ENCODE peak calls at places on chromosomes 1 and 21, in six cellular contexts. One of them, this sample, is unnamed.
A peak's percentile ranks its signal among the peaks of the same experiment; 100 is the strongest.

GRCh38 chr1:116472431-116472961 is 98.3 kb downstream of the CD58 start:
- DNase-seq in heart left ventricle: no peak
- DNase-seq in heart right ventricle: no peak
- DNase-seq in fibroblast of villous mesenchyme: no peak
- DNase-seq in Peyer's patch: no peak
- DNase-seq in tibial nerve: no peak
- DNase-seq in this sample: no peak

GRCh38 chr1:44515416-44515815 is 110.4 kb downstream of the RNF220 start:
- DNase-seq in tibial nerve: no peak
- DNase-seq in heart right ventricle: no peak
- DNase-seq in heart left ventricle: no peak
- DNase-seq in Peyer's patch: no peak
- DNase-seq in fibroblast of villous mesenchyme: no peak
- DNase-seq in this sample: no peak

GRCh38 chr1:44284184-44284583 is 70.9 kb downstream of the ERI3 start:
- DNase-seq in heart left ventricle: no peak
- DNase-seq in fibroblast of villous mesenchyme: no peak
- DNase-seq in tibial nerve: no peak
- DNase-seq in Peyer's patch: no peak
- DNase-seq in heart right ventricle: no peak
- DNase-seq in this sample: no peak

GRCh38 chr1:51627672-51628071 is 10.8 kb downstream of the OSBPL9 start:
- DNase-seq in heart left ventricle: no peak
- DNase-seq in Peyer's patch: no peak
- DNase-seq in tibial nerve: no peak
- DNase-seq in heart right ventricle: no peak
- DNase-seq in fibroblast of villous mesenchyme: peak; percentile 67
- DNase-seq in this sample: peak; percentile 55

GRCh38 chr1:113975211-113975895 is 3.9 kb upstream of the OLFML3 start:
- DNase-seq in heart right ventricle: no peak
- DNase-seq in fibroblast of villous mesenchyme: no peak
- DNase-seq in heart left ventricle: no peak
- DNase-seq in tibial nerve: no peak
- DNase-seq in Peyer's patch: no peak
- DNase-seq in this sample: peak; percentile 92

GRCh38 chr1:14598498-14599172 is at the start of gene KAZN:
- DNase-seq in Peyer's patch: no peak
- DNase-seq in tibial nerve: no peak
- DNase-seq in heart right ventricle: no peak
- DNase-seq in heart left ventricle: no peak
- DNase-seq in fibroblast of villous mesenchyme: no peak
- DNase-seq in this sample: no peak

GRCh38 chr21:42037943-42038342 is 27.8 kb upstream of the ZBTB21 start:
- DNase-seq in Peyer's patch: peak; percentile 66
- DNase-seq in tibial nerve: no peak
- DNase-seq in heart right ventricle: no peak
- DNase-seq in fibroblast of villous mesenchyme: no peak
- DNase-seq in heart left ventricle: no peak
- DNase-seq in this sample: no peak

GRCh38 chr1:39805385-39805784 is 16.7 kb upstream of the BMP8B start:
- DNase-seq in heart left ventricle: no peak
- DNase-seq in Peyer's patch: no peak
- DNase-seq in heart right ventricle: no peak
- DNase-seq in fibroblast of villous mesenchyme: no peak
- DNase-seq in tibial nerve: no peak
- DNase-seq in this sample: no peak

GRCh38 chr1:201357636-201358348 is 19.7 kb downstream of the TNNT2 start:
- DNase-seq in Peyer's patch: peak; percentile 16
- DNase-seq in heart left ventricle: no peak
- DNase-seq in tibial nerve: no peak
- DNase-seq in fibroblast of villous mesenchyme: no peak
- DNase-seq in heart right ventricle: no peak
- DNase-seq in this sample: no peak

GRCh38 chr1:10823000-10823401 is 26.6 kb upstream of the CASZ1 start:
- DNase-seq in Peyer's patch: no peak
- DNase-seq in fibroblast of villous mesenchyme: no peak
- DNase-seq in tibial nerve: no peak
- DNase-seq in heart right ventricle: peak; percentile 50
- DNase-seq in heart left ventricle: peak; percentile 45
- DNase-seq in this sample: no peak

GRCh38 chr1:38123356-38123755 is 76.8 kb upstream of the POU3F1 start:
- DNase-seq in heart right ventricle: no peak
- DNase-seq in Peyer's patch: peak; percentile 7
- DNase-seq in heart left ventricle: no peak
- DNase-seq in tibial nerve: no peak
- DNase-seq in fibroblast of villous mesenchyme: no peak
- DNase-seq in this sample: peak; percentile 5

GRCh38 chr1:1959840-1960479 is 40.9 kb upstream of the TMEM52 start:
- DNase-seq in heart right ventricle: peak; percentile 84
- DNase-seq in tibial nerve: peak; percentile 48
- DNase-seq in Peyer's patch: peak; percentile 87
- DNase-seq in heart left ventricle: peak; percentile 84
- DNase-seq in fibroblast of villous mesenchyme: peak; percentile 69
- DNase-seq in this sample: peak; percentile 43

GRCh38 chr1:222064388-222065201 is 322.7 kb upstream of the DUSP10 start:
- DNase-seq in heart right ventricle: no peak
- DNase-seq in fibroblast of villous mesenchyme: peak; percentile 79
- DNase-seq in Peyer's patch: no peak
- DNase-seq in tibial nerve: no peak
- DNase-seq in heart left ventricle: no peak
- DNase-seq in this sample: peak; percentile 82

GRCh38 chr21:28482657-28483056 is 510.0 kb downstream of the LTN1 start:
- DNase-seq in heart left ventricle: no peak
- DNase-seq in Peyer's patch: no peak
- DNase-seq in heart right ventricle: no peak
- DNase-seq in fibroblast of villous mesenchyme: no peak
- DNase-seq in tibial nerve: no peak
- DNase-seq in this sample: no peak

GRCh38 chr1:217881607-217882332 is 250.6 kb downstream of the SPATA17 start:
- DNase-seq in Peyer's patch: no peak
- DNase-seq in heart left ventricle: no peak
- DNase-seq in heart right ventricle: no peak
- DNase-seq in tibial nerve: no peak
- DNase-seq in fibroblast of villous mesenchyme: no peak
- DNase-seq in this sample: peak; percentile 2

GRCh38 chr1:22291926-22292788 is 149.3 kb upstream of the WNT4 start:
- DNase-seq in tibial nerve: no peak
- DNase-seq in heart right ventricle: no peak
- DNase-seq in heart left ventricle: no peak
- DNase-seq in fibroblast of villous mesenchyme: no peak
- DNase-seq in Peyer's patch: no peak
- DNase-seq in this sample: no peak

GRCh38 chr1:47771766-47772165 is 225.4 kb downstream of the TRABD2B start:
- DNase-seq in heart left ventricle: no peak
- DNase-seq in Peyer's patch: peak; percentile 63
- DNase-seq in fibroblast of villous mesenchyme: peak; percentile 21
- DNase-seq in tibial nerve: no peak
- DNase-seq in heart right ventricle: no peak
- DNase-seq in this sample: no peak

GRCh38 chr1:214005716-214006115 is 17.9 kb downstream of the PROX1 start:
- DNase-seq in fibroblast of villous mesenchyme: no peak
- DNase-seq in Peyer's patch: no peak
- DNase-seq in tibial nerve: no peak
- DNase-seq in heart left ventricle: no peak
- DNase-seq in heart right ventricle: no peak
- DNase-seq in this sample: no peak

GRCh38 chr1:54571803-54572202 is 23.8 kb downstream of the ACOT11 start:
- DNase-seq in fibroblast of villous mesenchyme: no peak
- DNase-seq in heart right ventricle: no peak
- DNase-seq in tibial nerve: no peak
- DNase-seq in Peyer's patch: no peak
- DNase-seq in heart left ventricle: no peak
- DNase-seq in this sample: no peak

GRCh38 chr1:97277891-97278662 is 556.5 kb downstream of the PTBP2 start:
- DNase-seq in heart left ventricle: no peak
- DNase-seq in heart right ventricle: no peak
- DNase-seq in tibial nerve: no peak
- DNase-seq in Peyer's patch: no peak
- DNase-seq in fibroblast of villous mesenchyme: peak; percentile 54
- DNase-seq in this sample: peak; percentile 77

GRCh38 chr1:23951646-23952095 is 8.0 kb upstream of the PNRC2 start:
- DNase-seq in Peyer's patch: no peak
- DNase-seq in tibial nerve: no peak
- DNase-seq in heart right ventricle: no peak
- DNase-seq in heart left ventricle: no peak
- DNase-seq in fibroblast of villous mesenchyme: peak; percentile 89
- DNase-seq in this sample: peak; percentile 92

DNA sequence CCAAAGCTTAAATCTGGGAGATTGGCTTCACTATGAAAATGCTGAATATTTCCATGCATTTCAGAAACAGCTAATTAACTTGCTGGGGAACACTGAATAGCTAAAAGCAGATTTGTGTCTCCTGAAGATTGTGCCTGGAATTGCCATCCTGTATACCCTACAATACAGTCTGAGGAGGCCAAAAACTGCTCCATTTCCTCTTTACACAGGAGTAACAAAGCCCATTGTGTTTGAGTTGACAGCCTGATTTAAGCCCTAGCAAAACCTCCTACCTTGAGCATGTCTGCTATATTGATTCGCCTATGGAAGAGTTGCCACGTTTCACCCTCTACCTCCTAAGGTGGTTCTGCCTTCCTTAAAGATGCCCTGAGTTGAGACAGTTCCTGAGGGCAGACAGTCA is 1.5 kb upstream of the PIK3R3 start:
- DNase-seq in heart right ventricle: peak; percentile 22
- DNase-seq in fibroblast of villous mesenchyme: no peak
- DNase-seq in tibial nerve: no peak
- DNase-seq in Peyer's patch: no peak
- DNase-seq in heart left ventricle: no peak
- DNase-seq in this sample: no peak
- H3K4me3 ChIP-seq in heart right ventricle: no peak overlapping the region
- H3K4me3 ChIP-seq in fibroblast of villous mesenchyme: no peak overlapping the region
- H3K4me3 ChIP-seq in tibial nerve: no peak overlapping the region
- H3K4me3 ChIP-seq in Peyer's patch: no peak overlapping the region
- H3K4me3 ChIP-seq in heart left ventricle: peak overlapping the region; percentile 79
- H3K4me3 ChIP-seq in this sample: no peak overlapping the region

GRCh38 chr1:3022976-3023375 is 1.7 kb downstream of the ACTRT2 start:
- DNase-seq in tibial nerve: no peak
- DNase-seq in heart left ventricle: no peak
- DNase-seq in heart right ventricle: no peak
- DNase-seq in Peyer's patch: no peak
- DNase-seq in fibroblast of villous mesenchyme: no peak
- DNase-seq in this sample: no peak

GRCh38 chr1:3024588-3024987 is 3.3 kb downstream of the ACTRT2 start:
- DNase-seq in heart right ventricle: no peak
- DNase-seq in heart left ventricle: peak; percentile 10
- DNase-seq in fibroblast of villous mesenchyme: no peak
- DNase-seq in tibial nerve: no peak
- DNase-seq in Peyer's patch: no peak
- DNase-seq in this sample: no peak

GRCh38 chr1:3021801-3022401 is 634 bp downstream of the ACTRT2 start:
- DNase-seq in Peyer's patch: peak; percentile 41
- DNase-seq in tibial nerve: no peak
- DNase-seq in heart right ventricle: no peak
- DNase-seq in fibroblast of villous mesenchyme: no peak
- DNase-seq in heart left ventricle: no peak
- DNase-seq in this sample: no peak

GRCh38 chr1:3022511-3022973 is 1.3 kb downstream of the ACTRT2 start:
- DNase-seq in heart right ventricle: no peak
- DNase-seq in fibroblast of villous mesenchyme: no peak
- DNase-seq in tibial nerve: no peak
- DNase-seq in Peyer's patch: peak; percentile 29
- DNase-seq in heart left ventricle: no peak
- DNase-seq in this sample: no peak

DNA sequence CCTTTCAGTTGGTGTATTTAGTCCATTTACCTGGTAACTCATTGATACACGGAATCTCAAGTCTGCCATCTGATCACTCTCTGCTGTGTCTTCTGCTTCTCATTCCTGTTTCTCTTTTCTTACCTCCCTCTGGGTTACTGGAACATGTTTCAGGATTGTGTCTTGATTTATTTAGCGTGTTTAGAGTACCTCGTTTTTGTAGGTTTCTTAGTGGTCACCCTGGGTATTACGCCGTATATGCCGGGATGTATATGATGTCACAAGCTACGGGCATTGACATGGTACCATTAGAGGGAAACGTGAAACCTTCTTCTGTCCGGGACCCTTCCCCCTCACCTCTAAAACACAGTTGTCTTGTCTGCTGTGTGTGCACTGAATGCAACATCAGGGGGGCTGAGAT is 2.7 kb downstream of the ACTRT2 start:
- DNase-seq in heart left ventricle: no peak
- DNase-seq in heart right ventricle: no peak
- DNase-seq in fibroblast of villous mesenchyme: no peak
- DNase-seq in Peyer's patch: no peak
- DNase-seq in tibial nerve: no peak
- DNase-seq in this sample: no peak
- TF ChIP-seq CTCF in heart left ventricle: no peak
- TF ChIP-seq CTCF in heart right ventricle: no peak
- TF ChIP-seq CTCF in fibroblast of villous mesenchyme: no peak
- TF ChIP-seq CTCF in Peyer's patch: no peak
- TF ChIP-seq CTCF in tibial nerve: no peak
- TF ChIP-seq CTCF in this sample: no peak

DNA sequence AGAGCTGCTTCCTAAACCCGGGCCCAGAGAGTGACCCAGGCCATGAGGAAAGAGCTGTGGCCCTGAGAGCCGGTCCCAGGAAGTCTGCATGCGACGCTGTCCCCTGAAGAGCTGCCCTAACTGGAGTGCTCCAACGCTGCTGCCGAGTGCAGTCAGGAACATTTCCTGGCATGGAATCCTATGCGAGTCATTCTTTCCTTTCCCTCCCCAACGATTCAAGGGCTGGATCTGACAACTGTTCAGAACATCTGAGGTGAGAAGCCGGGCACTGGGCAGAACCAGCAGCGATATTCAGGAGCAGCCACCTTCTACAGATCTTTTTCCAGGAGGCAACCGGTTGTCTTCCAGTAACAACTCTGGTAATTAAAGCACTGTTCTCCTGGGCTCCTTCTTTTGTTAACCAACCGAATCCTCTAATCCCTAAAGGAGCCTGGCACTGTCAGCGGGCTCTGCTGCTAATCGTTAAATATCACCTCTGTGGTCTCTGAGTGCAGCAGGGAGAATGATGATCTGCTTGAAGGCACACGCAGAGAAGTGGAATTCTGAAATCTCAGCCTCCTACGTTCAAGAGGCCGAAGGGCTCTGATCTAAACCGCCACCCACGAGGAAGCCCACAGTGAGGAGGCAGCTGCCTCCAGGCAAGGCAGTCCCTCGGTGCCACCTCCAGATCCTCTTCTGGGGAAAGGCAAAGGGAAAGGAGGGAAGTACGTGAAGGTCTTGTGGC is 55.8 kb downstream of the SLC45A1 start:
- DNase-seq in heart left ventricle: peak; percentile 78
- DNase-seq in tibial nerve: no peak
- DNase-seq in fibroblast of villous mesenchyme: peak; percentile 90
- DNase-seq in Peyer's patch: no peak
- DNase-seq in heart right ventricle: peak; percentile 87
- DNase-seq in this sample: peak; percentile 76
- H3K4me3 ChIP-seq in heart left ventricle: no peak overlapping the region
- H3K4me3 ChIP-seq in tibial nerve: peak overlapping the region; percentile 2
- H3K4me3 ChIP-seq in fibroblast of villous mesenchyme: no peak overlapping the region
- H3K4me3 ChIP-seq in Peyer's patch: no peak overlapping the region
- H3K4me3 ChIP-seq in heart right ventricle: no peak overlapping the region
- H3K4me3 ChIP-seq in this sample: peak overlapping the region; percentile 30

GRCh38 chr1:203346060-203346754 is 4.7 kb downstream of the FMOD start:
- DNase-seq in Peyer's patch: no peak
- DNase-seq in heart left ventricle: no peak
- DNase-seq in fibroblast of villous mesenchyme: peak; percentile 62
- DNase-seq in heart right ventricle: no peak
- DNase-seq in tibial nerve: no peak
- DNase-seq in this sample: peak; percentile 12
- TF ChIP-seq CTCF in Peyer's patch: no peak
- TF ChIP-seq CTCF in heart left ventricle: no peak
- TF ChIP-seq CTCF in fibroblast of villous mesenchyme: peak; percentile 12
- TF ChIP-seq CTCF in heart right ventricle: no peak
- TF ChIP-seq CTCF in tibial nerve: peak; percentile 37
- TF ChIP-seq CTCF in this sample: peak; percentile 16